ENCODE peak calls at places on chromosome 19, in four cellular contexts. B, D, I and K are unnamed samples.

GRCh38 chr19:48152552-48152951 is 17.6 kb downstream of the LIG1 start:
- DNase-seq in B (peak; percentile 47), D (peak; percentile 72), I (no peak), K (peak; percentile 24)

GRCh38 chr19:42422576-42423461 is 4.4 kb downstream of the LIPE start:
- DNase-seq in B (no peak), D (peak; percentile 66), I (no peak), K (peak; percentile 59)

GRCh38 chr19:30897034-30897433 is 452.2 kb downstream of the TSHZ3 start:
- DNase-seq in B (no peak), D (no peak), I (no peak), K (no peak)

GRCh38 chr19:10719466-10719961 is 1.6 kb downstream of the DNM2 start:
- DNase-seq in B (peak; percentile 60), D (no peak), I (no peak), K (no peak)

GRCh38 chr19:6828698-6829633 is 56.5 kb downstream of the VAV1 start:
- DNase-seq in B (peak; percentile 87), D (peak; percentile 36), I (peak; percentile 8), K (no peak)

GRCh38 chr19:48950159-48950558 is 4.5 kb upstream of the BAX start:
- DNase-seq in B (no peak), D (no peak), I (no peak), K (no peak)

GRCh38 chr19:7554990-7555864 is 19.7 kb downstream of the PNPLA6 start:
- DNase-seq in B (peak; percentile 90), D (peak; percentile 92), I (no peak), K (no peak)

GRCh38 chr19:44908836-44909201 is 3.2 kb downstream of the APOE start:
- DNase-seq in B (no peak), D (no peak), I (no peak), K (no peak)

GRCh38 chr19:35484637-35485036 is 5.6 kb downstream of the KRTDAP start:
- DNase-seq in B (no peak), D (no peak), I (peak; percentile 85), K (no peak)

GRCh38 chr19:57812201-57812600 is 2.5 kb downstream of the ZNF552 start:
- DNase-seq in B (no peak), D (no peak), I (peak; percentile 54), K (no peak)

GRCh38 chr19:10683064-10683426 is 18.2 kb upstream of the QTRT1 start:
- DNase-seq in B (no peak), D (no peak), I (no peak), K (no peak)

GRCh38 chr19:38812841-38813320 is at the start of gene LGALS4:
- DNase-seq in B (peak; percentile 9), D (no peak), I (no peak), K (no peak)

GRCh38 chr19:43470288-43470687 is 4.9 kb upstream of the LYPD3 start:
- DNase-seq in B (no peak), D (no peak), I (no peak), K (no peak)

GRCh38 chr19:12954150-12954962 is 2.7 kb downstream of the GADD45GIP1 start:
- DNase-seq in B (no peak), D (no peak), I (no peak), K (no peak)

GRCh38 chr19:48999481-49000325 is 6.0 kb downstream of the RUVBL2 start:
- DNase-seq in B (peak; percentile 56), D (peak; percentile 89), I (no peak), K (no peak)

GRCh38 chr19:3188627-3189596 is 3.2 kb downstream of the NCLN start:
- DNase-seq in B (no peak), D (no peak), I (no peak), K (no peak)

GRCh38 chr19:51887522-51888498 is at the start of gene ZNF577:
- DNase-seq in B (no peak), D (peak; percentile 79), I (no peak), K (no peak)

GRCh38 chr19:51777570-51778460 is 16.8 kb downstream of the FPR2 start:
- DNase-seq in B (peak; percentile 71), D (peak; percentile 59), I (no peak), K (peak; percentile 74)

GRCh38 chr19:47794526-47794925 is 9.8 kb downstream of the TPRX1 start:
- DNase-seq in B (no peak), D (peak; percentile 57), I (no peak), K (no peak)

GRCh38 chr19:15551183-15552004 is 43.1 kb downstream of the CYP4F22 start:
- DNase-seq in B (peak; percentile 91), D (peak; percentile 95), I (no peak), K (peak; percentile 38)
- TF ChIP-seq CREM in B (no peak), D (no peak), I (no peak), K (no peak)

GRCh38 chr19:17871878-17872250 is at the start of gene SLC5A5:
- DNase-seq in B (no peak), D (peak; percentile 45), I (no peak), K (no peak)
- TF ChIP-seq CREM in B (no peak), D (no peak), I (no peak), K (no peak)

DNA sequence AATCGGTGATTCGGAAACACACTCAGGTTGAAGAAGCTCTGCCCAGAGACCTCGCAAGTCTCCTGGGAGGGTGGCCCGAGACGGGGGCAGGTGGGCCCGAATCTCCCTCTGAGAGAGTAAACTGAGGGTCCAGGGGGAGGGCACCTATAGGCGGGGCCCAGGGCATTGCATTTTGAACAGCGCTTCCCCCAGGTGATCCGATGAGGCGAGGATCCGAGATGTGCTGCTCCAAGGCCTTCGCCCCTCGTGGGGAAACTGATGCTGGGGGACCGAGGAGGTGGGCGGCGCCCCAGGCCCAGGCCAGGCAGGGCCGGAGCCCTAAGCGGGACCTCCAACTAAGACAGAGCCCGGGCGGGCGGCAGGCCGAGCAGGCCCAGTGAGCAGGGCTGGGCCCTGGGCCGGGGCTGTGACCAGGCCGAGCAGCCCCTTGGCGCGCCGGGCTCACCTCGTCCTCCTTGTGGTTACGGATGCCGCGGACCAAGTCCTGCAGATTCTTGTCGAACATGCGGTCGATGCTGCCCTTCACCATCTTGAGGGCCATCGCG is 500 bp downstream of the AP3D1 start:
- DNase-seq in B (peak; percentile 65), D (no peak), I (no peak), K (no peak)
- TF ChIP-seq CREM in B (no peak), D (no peak), I (no peak), K (no peak)

GRCh38 chr19:1042689-1043511 is 3.0 kb downstream of the ABCA7 start:
- DNase-seq in B (no peak), D (no peak), I (no peak), K (no peak)
- TF ChIP-seq CREM in B (no peak), D (no peak), I (no peak), K (no peak)

DNA sequence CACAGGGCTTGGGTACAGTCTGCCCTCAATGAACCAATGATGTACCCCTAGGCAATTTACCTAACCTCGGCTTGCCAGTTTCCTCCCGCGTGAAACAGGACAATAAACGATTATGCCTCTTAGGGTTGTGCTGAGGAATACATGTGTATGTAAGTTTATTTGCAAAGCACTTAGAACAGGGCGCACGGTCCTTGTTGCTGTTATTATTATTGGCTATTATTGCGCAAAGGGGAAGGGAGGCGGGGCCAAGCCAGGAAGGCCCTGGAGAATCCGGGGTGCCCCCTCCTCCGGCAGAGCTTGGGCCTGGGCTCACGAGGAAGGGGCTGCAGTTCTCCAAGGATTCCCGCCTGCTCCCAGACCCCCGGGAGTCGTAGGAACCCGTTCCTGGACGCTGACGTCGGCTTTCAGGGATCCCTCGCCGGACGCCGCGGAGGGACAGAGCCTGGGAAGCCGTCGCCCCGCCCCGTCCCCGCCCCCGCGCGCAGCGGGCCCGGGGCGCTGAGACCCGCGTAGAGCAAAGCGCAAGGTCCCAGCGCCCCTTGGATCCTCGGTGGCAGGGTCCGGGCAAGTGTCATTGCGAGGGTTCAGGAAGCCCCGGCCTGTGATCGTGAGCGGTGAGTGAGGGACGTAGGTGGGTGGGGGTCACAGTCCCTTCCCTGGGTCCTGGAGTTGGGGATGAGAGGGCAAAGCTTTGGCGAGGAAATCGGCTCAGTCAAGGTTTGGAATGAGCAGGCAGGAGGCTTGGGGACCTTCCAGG is at the start of gene TMEM91:
- DNase-seq in B (peak; percentile 37), D (peak; percentile 76), I (no peak), K (no peak)
- TF ChIP-seq CREM in B (no peak), D (no peak), I (no peak), K (no peak)

GRCh38 chr19:46480409-46480808 is 9.0 kb upstream of the PNMA8A start:
- DNase-seq in B (no peak), D (no peak), I (no peak), K (no peak)
- TF ChIP-seq CREM in B (no peak), D (no peak), I (no peak), K (no peak)

DNA sequence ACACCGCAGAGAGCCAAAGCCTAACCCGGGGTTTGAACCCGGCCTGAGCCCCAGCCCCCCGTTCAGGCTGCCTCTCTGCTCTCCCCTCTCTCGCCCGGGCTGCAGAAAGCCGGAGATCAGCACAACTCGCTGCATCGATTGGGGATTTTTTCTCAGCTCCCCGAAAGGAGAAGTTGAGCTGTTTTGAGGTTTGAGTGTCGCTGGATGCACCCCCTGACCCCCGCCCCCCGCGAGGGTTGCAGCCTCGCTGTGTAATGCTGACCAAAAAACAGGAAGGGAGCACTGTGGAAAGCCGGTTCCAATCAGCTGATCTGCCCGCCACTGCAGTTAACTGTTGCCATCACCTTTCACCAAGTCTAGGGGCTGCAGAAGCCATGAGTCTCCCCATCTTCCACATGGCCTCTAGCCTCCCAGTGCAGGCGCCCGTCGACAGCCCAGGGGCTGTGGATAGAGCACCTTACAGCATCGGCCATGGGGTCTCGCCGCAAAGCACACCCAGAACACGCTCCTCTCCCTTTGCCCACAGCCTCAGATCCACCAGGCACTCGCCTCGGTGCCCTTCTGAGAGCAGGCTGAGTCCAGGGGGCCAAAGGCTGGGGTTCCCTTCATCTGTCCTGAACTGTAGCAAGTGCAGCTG is 34.5 kb downstream of the MYO9B start:
- DNase-seq in B (no peak), D (no peak), I (peak; percentile 72), K (no peak)
- TF ChIP-seq CREM in B (no peak), D (no peak), I (peak; percentile 53), K (no peak)

GRCh38 chr19:19531951-19532805 is 3.5 kb downstream of the YJEFN3 start:
- DNase-seq in B (peak; percentile 80), D (peak; percentile 92), I (no peak), K (peak; percentile 30)
- TF ChIP-seq CREM in B (peak; percentile 38), D (no peak), I (no peak), K (no peak)